ENCODE peak calls at places on chromosome 16, in seven cellular contexts. D is mesenchymal stem cell, G is H9, F is neuronal stem cell, A is IMR-90, O is trophoblast cell, J is H1. H is an unnamed sample.

GRCh38 chr16:12239953-12240485 is 263.5 kb downstream of the SNX29 start:
- DNase-seq in G (no peak), O (no peak), D (no peak), J (no peak), F (no peak), A (peak), H (no peak)

GRCh38 chr16:84366208-84366607 is 2.1 kb upstream of the ATP2C2 start:
- DNase-seq in D (no peak), J (no peak), G (no peak), A (no peak), F (no peak), O (no peak), H (no peak)

GRCh38 chr16:53756329-53756996 is 52.5 kb downstream of the FTO start:
- DNase-seq in J (no peak), D (peak), A (peak), F (peak), O (no peak), G (no peak), H (no peak)

GRCh38 chr16:87350681-87351319 is 32.8 kb downstream of the FBXO31 start:
- DNase-seq in O (no peak), A (peak), G (no peak), F (no peak), J (no peak), D (peak), H (no peak)

GRCh38 chr16:51474414-51475091 is 323.5 kb upstream of the SALL1 start:
- DNase-seq in O (no peak), F (no peak), D (no peak), A (no peak), J (no peak), G (no peak), H (no peak)

GRCh38 chr16:85717393-85718152 is 28.8 kb upstream of the GINS2 start:
- DNase-seq in O (peak), J (peak), G (peak), A (peak), D (peak), F (peak), H (peak)

GRCh38 chr16:66872524-66872923 is 7.8 kb upstream of the PDP2 start:
- DNase-seq in D (peak), J (no peak), F (no peak), O (no peak), G (no peak), A (no peak), H (no peak)

GRCh38 chr16:22358000-22358399 is 16.4 kb downstream of the CDR2 start:
- DNase-seq in G (no peak), D (no peak), A (no peak), O (peak), F (no peak), J (no peak), H (no peak)

GRCh38 chr16:84732674-84733352 is 33.0 kb downstream of the USP10 start:
- DNase-seq in F (no peak), G (no peak), J (no peak), D (no peak), A (no peak), O (peak), H (no peak)

GRCh38 chr16:3645504-3646347 is 8.8 kb upstream of the DNASE1 start:
- DNase-seq in D (peak), F (peak), J (peak), G (peak), A (peak), O (no peak), H (peak)

GRCh38 chr16:83574388-83574787 is 233.4 kb upstream of the HSBP1 start:
- DNase-seq in A (peak), J (no peak), D (peak), G (peak), O (no peak), F (no peak), H (peak)

GRCh38 chr16:22035094-22035675 is 27.3 kb downstream of the MOSMO start:
- DNase-seq in D (no peak), J (no peak), F (no peak), G (no peak), A (no peak), O (no peak), H (peak)

GRCh38 chr16:1793578-1794220 is at the start of gene IGFALS:
- DNase-seq in A (no peak), D (no peak), J (no peak), G (no peak), F (no peak), O (no peak), H (no peak)

GRCh38 chr16:87461466-87461975 is 31.3 kb downstream of the ZCCHC14 start:
- DNase-seq in D (peak), G (peak), J (peak), F (peak), O (peak), A (no peak), H (peak)

GRCh38 chr16:70572050-70572925 is 48.7 kb downstream of the SF3B3 start:
- DNase-seq in A (no peak), F (no peak), O (no peak), J (no peak), D (no peak), G (no peak), H (no peak)

GRCh38 chr16:3642397-3643094 is 11.9 kb upstream of the DNASE1 start:
- DNase-seq in A (no peak), F (no peak), J (peak), D (peak), O (peak), G (no peak), H (peak)

GRCh38 chr16:66167564-66168291 is 198.8 kb upstream of the CDH5 start:
- DNase-seq in J (no peak), D (peak), G (peak), A (peak), F (no peak), O (no peak), H (peak)

GRCh38 chr16:56202036-56202435 is 10.7 kb downstream of the GNAO1 start:
- DNase-seq in F (no peak), A (no peak), J (no peak), O (no peak), D (no peak), G (no peak), H (no peak)

GRCh38 chr16:29148867-29149272 is 164.0 kb downstream of the LAT start:
- DNase-seq in A (no peak), D (no peak), O (no peak), J (no peak), F (no peak), G (no peak), H (no peak)

GRCh38 chr16:68230956-68231355 is 5.0 kb downstream of the ESRP2 start:
- DNase-seq in A (no peak), J (no peak), F (no peak), O (no peak), D (no peak), G (no peak), H (no peak)

GRCh38 chr16:84755004-84755672 is 55.3 kb downstream of the USP10 start:
- DNase-seq in O (no peak), D (no peak), J (no peak), A (no peak), G (no peak), F (no peak), H (no peak)

GRCh38 chr16:84983308-84983707 is 28.0 kb downstream of the ZDHHC7 start:
- DNase-seq in O (no peak), G (no peak), J (no peak), D (no peak), A (no peak), F (no peak), H (no peak)

GRCh38 chr16:3879887-3880564 is 487 bp downstream of the CREBBP start:
- DNase-seq in D (peak), J (no peak), A (peak), G (peak), F (no peak), O (peak), H (peak)

GRCh38 chr16:30637952-30638351 is 12.8 kb upstream of the PRR14 start:
- DNase-seq in G (no peak), A (peak), D (peak), O (peak), F (no peak), J (no peak), H (peak)

GRCh38 chr16:30464078-30464477 is 8.5 kb upstream of the ITGAL start:
- DNase-seq in F (no peak), J (no peak), G (no peak), O (no peak), D (no peak), A (no peak), H (no peak)

GRCh38 chr16:20704281-20704680 is 6.8 kb upstream of the ACSM1 start:
- DNase-seq in G (no peak), O (no peak), A (no peak), D (no peak), F (no peak), J (no peak), H (no peak)

GRCh38 chr16:75909746-75910145 is 183.5 kb upstream of the CPHXL start:
- DNase-seq in F (no peak), J (no peak), O (no peak), A (no peak), D (no peak), G (no peak), H (no peak)

GRCh38 chr16:56988948-56989945 is at the start of gene NLRC5:
- DNase-seq in J (peak), A (peak), G (peak), F (peak), O (peak), D (peak), H (peak)

GRCh38 chr16:85173077-85173980 is 61.1 kb upstream of the CIBAR2 start:
- DNase-seq in O (peak), J (no peak), D (peak), G (no peak), F (no peak), A (peak), H (peak)

GRCh38 chr16:66741971-66742396 is 9.4 kb downstream of the DYNC1LI2 start:
- DNase-seq in J (no peak), O (no peak), D (peak), A (peak), G (no peak), F (no peak), H (no peak)

GRCh38 chr16:53061701-53062159 is 6.9 kb downstream of the CHD9 start:
- DNase-seq in G (no peak), D (no peak), F (no peak), J (no peak), O (no peak), A (no peak), H (no peak)

GRCh38 chr16:27252206-27252585 is 16.4 kb downstream of the NSMCE1 start:
- DNase-seq in G (peak), J (no peak), A (no peak), O (no peak), D (no peak), F (no peak), H (no peak)
- H3K23ac ChIP-seq in G (no peak), J (no peak), A (peak), O (no peak), D (no peak), F (no peak), H (no peak)

GRCh38 chr16:58363746-58364393 is 28.4 kb upstream of the GINS3 start:
- DNase-seq in D (no peak), J (no peak), F (no peak), O (no peak), A (no peak), G (no peak), H (no peak)

GRCh38 chr16:58365623-58366022 is 26.6 kb upstream of the GINS3 start:
- DNase-seq in F (no peak), G (no peak), A (no peak), J (no peak), O (no peak), D (no peak), H (no peak)

GRCh38 chr16:58360041-58360634 is 32.1 kb upstream of the GINS3 start:
- DNase-seq in D (no peak), F (no peak), A (no peak), O (no peak), G (no peak), J (no peak), H (no peak)
- H3K4ac ChIP-seq in D (no peak), F (no peak), A (no peak), O (no peak), G (no peak), J (no peak), H (no peak)

DNA sequence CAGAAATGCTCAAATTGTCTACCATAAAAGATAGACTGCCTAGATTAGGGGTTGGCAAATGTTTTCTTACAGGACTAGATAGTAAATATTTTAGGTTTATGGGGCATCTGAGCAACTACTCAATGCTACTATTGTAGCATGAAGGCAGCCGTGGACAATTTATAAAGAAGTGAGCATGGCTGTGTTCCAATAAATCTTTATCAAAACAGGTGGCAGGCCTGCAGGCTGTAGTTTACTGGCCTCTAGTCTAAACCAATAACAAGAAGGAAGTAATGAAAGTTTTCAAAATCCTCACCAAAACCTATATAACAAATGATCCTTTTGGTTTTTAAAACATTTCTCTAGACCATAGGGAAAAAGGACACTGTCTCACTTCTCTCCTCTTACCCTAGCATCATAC is 105.2 kb downstream of the PRKCB start:
- DNase-seq in O (no peak), D (no peak), G (no peak), J (no peak), A (no peak), F (no peak), H (no peak)
- H3K23ac ChIP-seq in O (no peak), D (no peak), G (no peak), J (no peak), A (no peak), F (no peak), H (no peak)

DNA sequence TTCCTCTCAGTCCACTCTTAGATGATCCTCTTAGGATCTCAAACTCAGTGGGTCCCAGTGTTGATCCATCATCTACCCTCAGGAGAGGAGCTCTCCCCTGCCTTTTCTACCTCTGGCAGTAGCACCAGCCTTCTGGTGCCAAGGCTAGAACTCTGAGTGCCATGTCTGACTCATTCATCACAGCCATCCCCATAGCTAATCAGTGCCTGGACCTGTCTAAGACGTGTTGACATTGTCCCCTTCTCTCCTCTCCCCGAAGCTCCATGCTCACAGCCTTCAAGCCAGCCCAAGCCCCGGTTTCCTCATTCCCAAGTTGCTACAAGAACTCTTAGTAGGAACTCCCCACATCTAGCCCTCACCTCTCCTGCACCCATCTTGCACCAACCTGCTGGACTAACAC is 73.5 kb upstream of the GRIN2A start:
- DNase-seq in G (no peak), F (no peak), J (no peak), O (no peak), A (no peak), D (no peak), H (no peak)
- H3K4ac ChIP-seq in G (no peak), F (no peak), J (no peak), O (no peak), A (no peak), D (no peak), H (no peak)

DNA sequence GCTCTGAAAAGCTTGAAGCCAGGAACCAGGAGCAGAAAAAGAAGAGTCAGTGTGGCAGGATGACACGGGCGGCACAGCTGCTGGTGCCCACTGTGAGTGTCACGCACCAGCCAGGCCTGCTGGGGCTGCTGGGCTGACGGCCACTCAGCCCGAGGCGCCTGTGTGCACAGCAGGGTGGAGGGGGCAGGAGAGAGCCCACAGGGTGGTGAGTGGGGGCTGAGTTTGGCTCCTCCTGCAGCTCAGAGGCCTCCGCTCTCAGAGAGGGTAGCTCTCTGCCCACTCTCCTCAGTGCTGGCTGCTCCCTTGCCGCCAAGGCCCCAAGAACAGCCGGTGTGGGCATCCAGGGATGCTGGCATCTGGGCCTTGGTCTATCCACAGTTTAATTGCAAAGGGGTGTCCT is 59.6 kb downstream of the GSG1L start:
- DNase-seq in G (no peak), O (no peak), F (no peak), D (no peak), A (no peak), J (no peak), H (no peak)
- H3K23ac ChIP-seq in G (no peak), O (no peak), F (no peak), D (no peak), A (no peak), J (no peak), H (no peak)